ENCODE peak calls at places on chromosomes 13 and 19, in seven cellular contexts. One of them, this sample, is unnamed.

GRCh38 chr19:18346091-18346490 is 5.7 kb downstream of the PGPEP1 start:
- DNase-seq in HEK293T: no peak
- DNase-seq in fibroblast of the aortic adventitia: no peak
- DNase-seq in Right ventricle myocardium superior: no peak
- DNase-seq in NCI-H2029 treated with DMSO at 0.1 percent for 48 hours: no peak
- DNase-seq in kidney glomerular epithelial cell: no peak
- DNase-seq in GM18507: no peak
- DNase-seq in this sample: no peak

GRCh38 chr13:29676941-29677452 is 81.5 kb upstream of the SLC7A1 start:
- DNase-seq in HEK293T: no peak
- DNase-seq in fibroblast of the aortic adventitia: peak; percentile 21
- DNase-seq in Right ventricle myocardium superior: no peak
- DNase-seq in NCI-H2029 treated with DMSO at 0.1 percent for 48 hours: peak; percentile 30
- DNase-seq in kidney glomerular epithelial cell: peak; percentile 50
- DNase-seq in GM18507: no peak
- DNase-seq in this sample: no peak

GRCh38 chr13:79654520-79654919 is 173.6 kb downstream of the NDFIP2 start:
- DNase-seq in HEK293T: no peak
- DNase-seq in fibroblast of the aortic adventitia: no peak
- DNase-seq in Right ventricle myocardium superior: no peak
- DNase-seq in NCI-H2029 treated with DMSO at 0.1 percent for 48 hours: no peak
- DNase-seq in kidney glomerular epithelial cell: no peak
- DNase-seq in GM18507: no peak
- DNase-seq in this sample: no peak

GRCh38 chr13:33636955-33637670 is 180.8 kb upstream of the RFC3 start:
- DNase-seq in HEK293T: no peak
- DNase-seq in fibroblast of the aortic adventitia: no peak
- DNase-seq in Right ventricle myocardium superior: no peak
- DNase-seq in NCI-H2029 treated with DMSO at 0.1 percent for 48 hours: no peak
- DNase-seq in kidney glomerular epithelial cell: no peak
- DNase-seq in GM18507: no peak
- DNase-seq in this sample: no peak

GRCh38 chr19:34426096-34426661 is 2.0 kb upstream of the UBA2 start:
- DNase-seq in HEK293T: no peak
- DNase-seq in fibroblast of the aortic adventitia: no peak
- DNase-seq in Right ventricle myocardium superior: no peak
- DNase-seq in NCI-H2029 treated with DMSO at 0.1 percent for 48 hours: no peak
- DNase-seq in kidney glomerular epithelial cell: no peak
- DNase-seq in GM18507: no peak
- DNase-seq in this sample: no peak

GRCh38 chr19:52735734-52736133 is 890 bp upstream of the ZNF611 start:
- DNase-seq in HEK293T: no peak
- DNase-seq in fibroblast of the aortic adventitia: peak; percentile 14
- DNase-seq in Right ventricle myocardium superior: peak; percentile 85
- DNase-seq in NCI-H2029 treated with DMSO at 0.1 percent for 48 hours: peak; percentile 79
- DNase-seq in kidney glomerular epithelial cell: peak; percentile 79
- DNase-seq in GM18507: no peak
- DNase-seq in this sample: no peak

GRCh38 chr13:72864142-72865035 is 82.5 kb downstream of the PIBF1 start:
- DNase-seq in HEK293T: no peak
- DNase-seq in fibroblast of the aortic adventitia: peak; percentile 62
- DNase-seq in Right ventricle myocardium superior: no peak
- DNase-seq in NCI-H2029 treated with DMSO at 0.1 percent for 48 hours: no peak
- DNase-seq in kidney glomerular epithelial cell: no peak
- DNase-seq in GM18507: no peak
- DNase-seq in this sample: no peak

GRCh38 chr13:110305001-110305400 is 2.0 kb downstream of the COL4A1 start:
- DNase-seq in HEK293T: no peak
- DNase-seq in fibroblast of the aortic adventitia: no peak
- DNase-seq in Right ventricle myocardium superior: no peak
- DNase-seq in NCI-H2029 treated with DMSO at 0.1 percent for 48 hours: no peak
- DNase-seq in kidney glomerular epithelial cell: no peak
- DNase-seq in GM18507: no peak
- DNase-seq in this sample: no peak

GRCh38 chr13:50209646-50210045 is 194.4 kb downstream of the KCNRG start:
- DNase-seq in HEK293T: no peak
- DNase-seq in fibroblast of the aortic adventitia: no peak
- DNase-seq in Right ventricle myocardium superior: no peak
- DNase-seq in NCI-H2029 treated with DMSO at 0.1 percent for 48 hours: no peak
- DNase-seq in kidney glomerular epithelial cell: no peak
- DNase-seq in GM18507: no peak
- DNase-seq in this sample: no peak

GRCh38 chr19:1045247-1045603 is 5.3 kb downstream of the ABCA7 start:
- DNase-seq in HEK293T: peak; percentile 98
- DNase-seq in fibroblast of the aortic adventitia: no peak
- DNase-seq in Right ventricle myocardium superior: no peak
- DNase-seq in NCI-H2029 treated with DMSO at 0.1 percent for 48 hours: no peak
- DNase-seq in kidney glomerular epithelial cell: no peak
- DNase-seq in GM18507: no peak
- DNase-seq in this sample: peak; percentile 80

GRCh38 chr13:101941095-101941777 is 460.6 kb downstream of the FGF14 start:
- DNase-seq in HEK293T: no peak
- DNase-seq in fibroblast of the aortic adventitia: no peak
- DNase-seq in Right ventricle myocardium superior: no peak
- DNase-seq in NCI-H2029 treated with DMSO at 0.1 percent for 48 hours: no peak
- DNase-seq in kidney glomerular epithelial cell: no peak
- DNase-seq in GM18507: no peak
- DNase-seq in this sample: no peak

GRCh38 chr19:38724380-38724854 is 19.9 kb downstream of the CAPN12 start:
- DNase-seq in HEK293T: no peak
- DNase-seq in fibroblast of the aortic adventitia: no peak
- DNase-seq in Right ventricle myocardium superior: no peak
- DNase-seq in NCI-H2029 treated with DMSO at 0.1 percent for 48 hours: no peak
- DNase-seq in kidney glomerular epithelial cell: no peak
- DNase-seq in GM18507: no peak
- DNase-seq in this sample: no peak

GRCh38 chr13:90281709-90282108 is 1065.8 kb upstream of the MIR17HG start:
- DNase-seq in HEK293T: no peak
- DNase-seq in fibroblast of the aortic adventitia: no peak
- DNase-seq in Right ventricle myocardium superior: no peak
- DNase-seq in NCI-H2029 treated with DMSO at 0.1 percent for 48 hours: no peak
- DNase-seq in kidney glomerular epithelial cell: no peak
- DNase-seq in GM18507: no peak
- DNase-seq in this sample: no peak

GRCh38 chr19:5700455-5701092 is 10.5 kb downstream of the RPL36 start:
- DNase-seq in HEK293T: no peak
- DNase-seq in fibroblast of the aortic adventitia: no peak
- DNase-seq in Right ventricle myocardium superior: no peak
- DNase-seq in NCI-H2029 treated with DMSO at 0.1 percent for 48 hours: no peak
- DNase-seq in kidney glomerular epithelial cell: no peak
- DNase-seq in GM18507: no peak
- DNase-seq in this sample: no peak

GRCh38 chr19:50820086-50820485 is 3.5 kb downstream of the KLK1 start:
- DNase-seq in HEK293T: no peak
- DNase-seq in fibroblast of the aortic adventitia: no peak
- DNase-seq in Right ventricle myocardium superior: no peak
- DNase-seq in NCI-H2029 treated with DMSO at 0.1 percent for 48 hours: no peak
- DNase-seq in kidney glomerular epithelial cell: no peak
- DNase-seq in GM18507: no peak
- DNase-seq in this sample: no peak

GRCh38 chr13:112770504-112770903 is 80.7 kb downstream of the ATP11A start:
- DNase-seq in HEK293T: no peak
- DNase-seq in fibroblast of the aortic adventitia: no peak
- DNase-seq in Right ventricle myocardium superior: no peak
- DNase-seq in NCI-H2029 treated with DMSO at 0.1 percent for 48 hours: no peak
- DNase-seq in kidney glomerular epithelial cell: no peak
- DNase-seq in GM18507: no peak
- DNase-seq in this sample: no peak

GRCh38 chr19:543912-544608 is at the start of gene GZMM:
- DNase-seq in HEK293T: no peak
- DNase-seq in fibroblast of the aortic adventitia: no peak
- DNase-seq in Right ventricle myocardium superior: no peak
- DNase-seq in NCI-H2029 treated with DMSO at 0.1 percent for 48 hours: no peak
- DNase-seq in kidney glomerular epithelial cell: no peak
- DNase-seq in GM18507: peak; percentile 38
- DNase-seq in this sample: no peak

GRCh38 chr13:110103026-110103425 is 203.9 kb downstream of the COL4A1 start:
- DNase-seq in HEK293T: no peak
- DNase-seq in fibroblast of the aortic adventitia: no peak
- DNase-seq in Right ventricle myocardium superior: no peak
- DNase-seq in NCI-H2029 treated with DMSO at 0.1 percent for 48 hours: no peak
- DNase-seq in kidney glomerular epithelial cell: no peak
- DNase-seq in GM18507: no peak
- DNase-seq in this sample: no peak

GRCh38 chr13:94481966-94482365 is 2.5 kb upstream of the DCT start:
- DNase-seq in HEK293T: no peak
- DNase-seq in fibroblast of the aortic adventitia: peak; percentile 73
- DNase-seq in Right ventricle myocardium superior: peak; percentile 47
- DNase-seq in NCI-H2029 treated with DMSO at 0.1 percent for 48 hours: no peak
- DNase-seq in kidney glomerular epithelial cell: peak; percentile 84
- DNase-seq in GM18507: no peak
- DNase-seq in this sample: no peak

GRCh38 chr19:51784922-51785690 is 9.9 kb upstream of the FPR3 start:
- DNase-seq in HEK293T: no peak
- DNase-seq in fibroblast of the aortic adventitia: peak; percentile 92
- DNase-seq in Right ventricle myocardium superior: peak; percentile 74
- DNase-seq in NCI-H2029 treated with DMSO at 0.1 percent for 48 hours: no peak
- DNase-seq in kidney glomerular epithelial cell: no peak
- DNase-seq in GM18507: no peak
- DNase-seq in this sample: no peak

GRCh38 chr19:34173145-34173956 is 1.0 kb downstream of the LSM14A start:
- DNase-seq in HEK293T: no peak
- DNase-seq in fibroblast of the aortic adventitia: peak; percentile 55
- DNase-seq in Right ventricle myocardium superior: no peak
- DNase-seq in NCI-H2029 treated with DMSO at 0.1 percent for 48 hours: no peak
- DNase-seq in kidney glomerular epithelial cell: peak; percentile 74
- DNase-seq in GM18507: no peak
- DNase-seq in this sample: no peak